ENCODE peak calls at places on chromosome 22, in ten cellular contexts. P is Right ventricle myocardium superior, D is epithelial cell of prostate, U is activated T-cell treated with anti-CD3 and anti-CD28 coated beads for 48 hours, T is ureter, A is non-pigmented ciliary epithelial cell, L is NCI-H446, S is heart left ventricle, M is LHCN-M2, V is skeletal muscle cell. G is an unnamed sample.

GRCh38 chr22:37161442-37161841 is 11.7 kb upstream of the IL2RB start:
- DNase-seq in P (no peak), D (no peak), U (no peak), T (no peak), A (no peak), L (no peak), S (no peak), M (peak), V (no peak), G (no peak)

GRCh38 chr22:48636746-48637145 is 1190.9 kb downstream of the BRD1 start:
- DNase-seq in P (no peak), D (no peak), U (no peak), T (no peak), A (no peak), L (no peak), S (no peak), M (no peak), V (no peak), G (no peak)

GRCh38 chr22:31586137-31586920 is 75.7 kb downstream of the PISD start:
- DNase-seq in P (no peak), D (no peak), U (no peak), T (no peak), A (peak), L (no peak), S (no peak), M (peak), V (peak), G (peak)

GRCh38 chr22:29143848-29144785 is 61.6 kb upstream of the EMID1 start:
- DNase-seq in P (no peak), D (no peak), U (no peak), T (no peak), A (no peak), L (peak), S (no peak), M (no peak), V (no peak), G (no peak)

GRCh38 chr22:19714320-19715252 is at the start of gene SEPTIN5:
- DNase-seq in P (peak), D (no peak), U (no peak), T (no peak), A (no peak), L (no peak), S (peak), M (no peak), V (no peak), G (peak)

GRCh38 chr22:39627865-39628562 is 57.5 kb downstream of the CACNA1I start:
- DNase-seq in P (no peak), D (no peak), U (no peak), T (no peak), A (no peak), L (no peak), S (no peak), M (no peak), V (no peak), G (no peak)

GRCh38 chr22:30266445-30267381 is at the start of gene OSM:
- DNase-seq in P (peak), D (no peak), U (peak), T (no peak), A (no peak), L (no peak), S (peak), M (no peak), V (no peak), G (no peak)

GRCh38 chr22:27482414-27482813 is 319.1 kb downstream of the MN1 start:
- DNase-seq in P (no peak), D (no peak), U (no peak), T (no peak), A (no peak), L (no peak), S (no peak), M (no peak), V (no peak), G (no peak)

GRCh38 chr22:35452810-35453743 is 53.1 kb downstream of the MCM5 start:
- DNase-seq in P (no peak), D (no peak), U (no peak), T (no peak), A (no peak), L (no peak), S (no peak), M (no peak), V (no peak), G (no peak)

GRCh38 chr22:43342347-43343261 is 568 bp downstream of the SCUBE1 start:
- DNase-seq in P (no peak), D (no peak), U (no peak), T (no peak), A (no peak), L (no peak), S (no peak), M (no peak), V (no peak), G (no peak)

GRCh38 chr22:37764622-37765021 is 43.1 kb upstream of the GCAT start:
- DNase-seq in P (no peak), D (no peak), U (no peak), T (no peak), A (no peak), L (peak), S (no peak), M (peak), V (no peak), G (no peak)

GRCh38 chr22:48152154-48152775 is 1389.8 kb downstream of the TBC1D22A start:
- DNase-seq in P (no peak), D (no peak), U (no peak), T (no peak), A (no peak), L (no peak), S (no peak), M (no peak), V (no peak), G (no peak)

GRCh38 chr22:21959274-21960074 is 6.8 kb upstream of the PPM1F start:
- DNase-seq in P (no peak), D (no peak), U (no peak), T (no peak), A (no peak), L (no peak), S (no peak), M (no peak), V (no peak), G (no peak)

GRCh38 chr22:33918676-33919590 is 1.3 kb downstream of the LARGE1 start:
- DNase-seq in P (no peak), D (no peak), U (no peak), T (no peak), A (no peak), L (no peak), S (no peak), M (no peak), V (no peak), G (peak)

GRCh38 chr22:30968015-30968923 is at the start of gene MORC2:
- DNase-seq in P (no peak), D (no peak), U (no peak), T (no peak), A (no peak), L (peak), S (no peak), M (no peak), V (peak), G (no peak)

GRCh38 chr22:27870234-27871191 is 48.5 kb downstream of the PITPNB start:
- DNase-seq in P (no peak), D (no peak), U (no peak), T (no peak), A (no peak), L (no peak), S (no peak), M (no peak), V (no peak), G (no peak)

GRCh38 chr22:22156716-22157499 is 87.7 kb upstream of the VPREB1 start:
- DNase-seq in P (no peak), D (no peak), U (peak), T (no peak), A (peak), L (peak), S (no peak), M (peak), V (peak), G (peak)

GRCh38 chr22:39353346-39353745 is 3.6 kb downstream of the SYNGR1 start:
- DNase-seq in P (no peak), D (no peak), U (no peak), T (no peak), A (no peak), L (no peak), S (no peak), M (peak), V (no peak), G (no peak)

GRCh38 chr22:32556150-32556549 is 81.5 kb downstream of the FBXO7 start:
- DNase-seq in P (no peak), D (no peak), U (no peak), T (no peak), A (no peak), L (no peak), S (no peak), M (no peak), V (no peak), G (no peak)

GRCh38 chr22:36362819-36363377 is 24.9 kb downstream of the MYH9 start:
- DNase-seq in P (no peak), D (no peak), U (no peak), T (no peak), A (no peak), L (no peak), S (no peak), M (peak), V (no peak), G (peak)

GRCh38 chr22:40928657-40929056 is 22.5 kb upstream of the RBX1 start:
- DNase-seq in P (no peak), D (no peak), U (no peak), T (no peak), A (no peak), L (no peak), S (no peak), M (no peak), V (no peak), G (no peak)

GRCh38 chr22:46763051-46763705 is 728 bp downstream of the TBC1D22A start:
- DNase-seq in P (peak), D (no peak), U (no peak), T (peak), A (no peak), L (no peak), S (no peak), M (no peak), V (peak), G (peak)

GRCh38 chr22:39364646-39365405 is 15.0 kb downstream of the SYNGR1 start:
- DNase-seq in P (no peak), D (no peak), U (no peak), T (no peak), A (no peak), L (no peak), S (no peak), M (peak), V (no peak), G (peak)

GRCh38 chr22:44658371-44658953 is 43.5 kb upstream of the PRR5 start:
- DNase-seq in P (peak), D (no peak), U (no peak), T (no peak), A (no peak), L (peak), S (no peak), M (peak), V (peak), G (peak)

GRCh38 chr22:30602049-30602448 is 4.9 kb upstream of the TCN2 start:
- DNase-seq in P (no peak), D (no peak), U (no peak), T (no peak), A (no peak), L (peak), S (no peak), M (peak), V (no peak), G (peak)

GRCh38 chr22:38707346-38707745 is 1.6 kb downstream of the GTPBP1 start:
- DNase-seq in P (no peak), D (no peak), U (no peak), T (no peak), A (no peak), L (no peak), S (no peak), M (peak), V (no peak), G (peak)

GRCh38 chr22:44659140-44659539 is 42.9 kb upstream of the PRR5 start:
- DNase-seq in P (peak), D (no peak), U (no peak), T (no peak), A (no peak), L (peak), S (no peak), M (peak), V (no peak), G (peak)

GRCh38 chr22:25146906-25147754 is 52.5 kb upstream of the CRYBB3 start:
- DNase-seq in P (no peak), D (no peak), U (no peak), T (no peak), A (no peak), L (no peak), S (no peak), M (no peak), V (no peak), G (no peak)

GRCh38 chr22:48742556-48743343 is 1084.9 kb downstream of the BRD1 start:
- DNase-seq in P (no peak), D (no peak), U (no peak), T (peak), A (no peak), L (no peak), S (no peak), M (no peak), V (no peak), G (no peak)

GRCh38 chr22:30717331-30717921 is 22.8 kb downstream of the OSBP2 start:
- DNase-seq in P (no peak), D (no peak), U (no peak), T (no peak), A (peak), L (peak), S (no peak), M (peak), V (peak), G (peak)

GRCh38 chr22:50274311-50274710 is 4.1 kb upstream of the MAPK11 start:
- DNase-seq in P (peak), D (no peak), U (peak), T (no peak), A (no peak), L (peak), S (peak), M (peak), V (no peak), G (peak)

GRCh38 chr22:49166746-49167145 is 660.9 kb downstream of the BRD1 start:
- DNase-seq in P (no peak), D (no peak), U (no peak), T (no peak), A (no peak), L (no peak), S (no peak), M (no peak), V (no peak), G (no peak)

GRCh38 chr22:31628969-31629723 is 32.9 kb downstream of the PISD start:
- DNase-seq in P (no peak), D (no peak), U (no peak), T (no peak), A (no peak), L (no peak), S (no peak), M (no peak), V (no peak), G (no peak)

GRCh38 chr22:26673485-26673884 is 16.1 kb downstream of the MIAT start:
- DNase-seq in P (no peak), D (peak), U (no peak), T (peak), A (no peak), L (no peak), S (no peak), M (no peak), V (no peak), G (peak)

GRCh38 chr22:30575011-30575671 is 676 bp upstream of the GAL3ST1 start:
- DNase-seq in P (no peak), D (no peak), U (no peak), T (peak), A (no peak), L (no peak), S (peak), M (peak), V (peak), G (no peak)

GRCh38 chr22:19085233-19086043 is 36.8 kb downstream of the DGCR2 start:
- DNase-seq in P (no peak), D (no peak), U (no peak), T (no peak), A (no peak), L (peak), S (no peak), M (peak), V (peak), G (peak)

GRCh38 chr22:43964314-43964857 is 9.1 kb downstream of the SAMM50 start:
- DNase-seq in P (no peak), D (no peak), U (no peak), T (no peak), A (no peak), L (no peak), S (no peak), M (no peak), V (no peak), G (no peak)

GRCh38 chr22:27686534-27686933 is 115.0 kb downstream of the MN1 start:
- DNase-seq in P (peak), D (no peak), U (no peak), T (peak), A (peak), L (no peak), S (peak), M (peak), V (no peak), G (peak)

GRCh38 chr22:44180706-44181032 is at the start of gene PARVG:
- DNase-seq in P (no peak), D (no peak), U (no peak), T (no peak), A (no peak), L (no peak), S (no peak), M (no peak), V (no peak), G (no peak)

GRCh38 chr22:49517211-49517610 is 310.5 kb downstream of the BRD1 start:
- DNase-seq in P (no peak), D (no peak), U (no peak), T (no peak), A (no peak), L (no peak), S (no peak), M (no peak), V (no peak), G (no peak)